ENCODE peak calls at places on chromosomes 13 and 19, in four cellular contexts. J, X, S and B are unnamed samples.
A peak's percentile ranks its signal among the peaks of the same experiment; 100 is the strongest.

GRCh38 chr13:106755542-106755941 is 187.6 kb upstream of the ARGLU1 start:
- DNase-seq in J (no peak), X (peak; percentile 11), S (no peak), B (no peak)

GRCh38 chr19:16497042-16497441 is 848 bp downstream of the C19orf44 start:
- DNase-seq in J (no peak), X (no peak), S (no peak), B (no peak)

GRCh38 chr13:50893211-50893852 is 16.3 kb upstream of the RNASEH2B start:
- DNase-seq in J (no peak), X (no peak), S (no peak), B (no peak)

GRCh38 chr19:8251025-8251472 is 41.9 kb downstream of the CERS4 start:
- DNase-seq in J (peak; percentile 32), X (no peak), S (no peak), B (no peak)

GRCh38 chr13:24670174-24670573 is 10.0 kb upstream of the ATP12A start:
- DNase-seq in J (no peak), X (no peak), S (no peak), B (no peak)

GRCh38 chr19:33905937-33906577 is 109.4 kb downstream of the KCTD15 start:
- DNase-seq in J (no peak), X (peak; percentile 9), S (no peak), B (no peak)

GRCh38 chr13:79451500-79451962 is 29.4 kb upstream of the NDFIP2 start:
- DNase-seq in J (peak; percentile 67), X (peak; percentile 4), S (peak; percentile 82), B (peak; percentile 88)

GRCh38 chr13:91609353-91609752 is 210.9 kb downstream of the GPC5 start:
- DNase-seq in J (no peak), X (no peak), S (no peak), B (no peak)

GRCh38 chr19:43425567-43426392 is 11.1 kb downstream of the TEX101 start:
- DNase-seq in J (no peak), X (peak; percentile 25), S (no peak), B (no peak)

GRCh38 chr13:30766957-30767603 is 31.7 kb downstream of the ALOX5AP start:
- DNase-seq in J (no peak), X (no peak), S (no peak), B (no peak)

GRCh38 chr19:17611462-17612244 is 56.2 kb downstream of the COLGALT1 start:
- DNase-seq in J (no peak), X (no peak), S (no peak), B (no peak)

GRCh38 chr13:78022164-78022877 is 103.7 kb upstream of the EDNRB start:
- DNase-seq in J (no peak), X (peak; percentile 93), S (peak; percentile 0), B (peak; percentile 15)

GRCh38 chr19:38667552-38668205 is 20.2 kb downstream of the ACTN4 start:
- DNase-seq in J (no peak), X (no peak), S (no peak), B (no peak)

GRCh38 chr13:59043016-59043415 is 1120.7 kb downstream of the DIAPH3 start:
- DNase-seq in J (no peak), X (no peak), S (no peak), B (no peak)

GRCh38 chr19:2488942-2489731 is 13.2 kb downstream of the GADD45B start:
- DNase-seq in J (no peak), X (peak; percentile 60), S (no peak), B (no peak)

GRCh38 chr19:17526922-17527321 is 15.5 kb downstream of the PGLS start:
- DNase-seq in J (no peak), X (no peak), S (no peak), B (no peak)

GRCh38 chr13:30857018-30857417 is 49.1 kb upstream of the MEDAG start:
- DNase-seq in J (no peak), X (peak; percentile 38), S (no peak), B (no peak)

GRCh38 chr19:2503521-2504109 is 27.7 kb downstream of the GADD45B start:
- DNase-seq in J (no peak), X (no peak), S (peak; percentile 51), B (peak; percentile 56)

GRCh38 chr13:109608503-109608902 is 177.9 kb downstream of the IRS2 start:
- DNase-seq in J (no peak), X (no peak), S (no peak), B (no peak)

GRCh38 chr13:73833331-73834070 is 300.7 kb downstream of the KLF12 start:
- DNase-seq in J (no peak), X (no peak), S (no peak), B (no peak)

GRCh38 chr13:108357228-108357627 is 87.7 kb downstream of the TNFSF13B start:
- DNase-seq in J (no peak), X (no peak), S (no peak), B (no peak)

GRCh38 chr19:8363803-8364771 is at the start of gene ANGPTL4:
- DNase-seq in J (peak; percentile 76), X (peak; percentile 71), S (peak; percentile 53), B (peak; percentile 55)

GRCh38 chr19:2424686-2425621 is 2.4 kb downstream of the TIMM13 start:
- DNase-seq in J (no peak), X (peak; percentile 88), S (no peak), B (no peak)

GRCh38 chr13:100208596-100208995 is 119.7 kb downstream of the PCCA start:
- DNase-seq in J (no peak), X (peak; percentile 72), S (no peak), B (no peak)

GRCh38 chr19:39645800-39646411 is 9.8 kb upstream of the LGALS16 start:
- DNase-seq in J (no peak), X (peak; percentile 41), S (peak; percentile 5), B (no peak)

GRCh38 chr19:33191501-33191900 is 2.6 kb upstream of the LRP3 start:
- DNase-seq in J (no peak), X (no peak), S (no peak), B (no peak)

GRCh38 chr13:30052127-30052526 is 201.7 kb upstream of the UBL3 start:
- DNase-seq in J (no peak), X (no peak), S (no peak), B (no peak)

GRCh38 chr19:49335071-49335783 is at the start of gene CD37:
- DNase-seq in J (no peak), X (no peak), S (peak; percentile 42), B (peak; percentile 47)

GRCh38 chr13:34657716-34658115 is 284.4 kb upstream of the NBEA start:
- DNase-seq in J (no peak), X (no peak), S (no peak), B (no peak)

GRCh38 chr19:49340069-49340864 is 5.1 kb downstream of the CD37 start:
- DNase-seq in J (no peak), X (peak; percentile 82), S (no peak), B (no peak)

GRCh38 chr19:34189199-34189916 is 17.1 kb downstream of the LSM14A start:
- DNase-seq in J (no peak), X (no peak), S (no peak), B (no peak)